ENCODE peak calls at places on chromosome 5, in six cellular contexts. H is hypothalamus; U is PC-9; C is coronary artery; Z is aorta; K is central memory CD4-positive, alpha-beta T cell. V is an unnamed sample.

GRCh38 chr5:58940446-58940845 is 357.6 kb downstream of the RAB3C start:
- DNase-seq in Z (no peak), H (no peak), K (no peak), C (no peak), U (no peak), V (no peak)

GRCh38 chr5:173327948-173328895 is at the start of gene STC2:
- DNase-seq in U (peak; percentile 96), K (no peak), Z (peak; percentile 80), C (no peak), H (peak; percentile 22), V (peak; percentile 95)

GRCh38 chr5:131221888-131222287 is 42.0 kb upstream of the CDC42SE2 start:
- DNase-seq in C (no peak), U (no peak), H (no peak), K (no peak), Z (no peak), V (peak; percentile 64)

GRCh38 chr5:65172486-65173129 is 309.1 kb downstream of the ADAMTS6 start:
- DNase-seq in U (no peak), C (no peak), Z (no peak), K (no peak), H (no peak), V (peak; percentile 72)

GRCh38 chr5:92923885-92924284 is 657.1 kb downstream of the NR2F1-AS1 start:
- DNase-seq in K (no peak), C (no peak), Z (no peak), U (no peak), H (no peak), V (no peak)

GRCh38 chr5:80408475-80408875 is 611 bp downstream of the ZFYVE16 start:
- DNase-seq in K (no peak), C (no peak), H (peak; percentile 62), U (peak; percentile 72), Z (peak; percentile 89), V (peak; percentile 76)

GRCh38 chr5:53333160-53333559 is 147.3 kb upstream of the FST start:
- DNase-seq in K (no peak), Z (no peak), U (no peak), C (no peak), H (no peak), V (peak; percentile 62)

GRCh38 chr5:120624021-120624563 is 160.0 kb downstream of the PRR16 start:
- DNase-seq in C (no peak), Z (no peak), U (no peak), H (no peak), K (no peak), V (peak; percentile 71)

GRCh38 chr5:132365213-132365612 is 4.3 kb upstream of the SLC22A5 start:
- DNase-seq in U (peak; percentile 76), Z (no peak), K (no peak), C (no peak), H (no peak), V (peak; percentile 88)

GRCh38 chr5:175712681-175713085 is 54.8 kb downstream of the HRH2 start:
- DNase-seq in H (no peak), C (no peak), U (no peak), Z (peak; percentile 45), K (no peak), V (no peak)

GRCh38 chr5:98050583-98050982 is 722.9 kb upstream of the RGMB start:
- DNase-seq in K (no peak), U (peak; percentile 9), C (no peak), H (no peak), Z (no peak), V (peak; percentile 85)

GRCh38 chr5:135041145-135041587 is 7.1 kb upstream of the PITX1 start:
- DNase-seq in C (no peak), H (no peak), U (no peak), K (no peak), Z (no peak), V (no peak)

GRCh38 chr5:74017786-74018211 is 391.8 kb downstream of the ARHGEF28 start:
- DNase-seq in K (no peak), U (peak; percentile 51), C (no peak), Z (no peak), H (peak; percentile 3), V (peak; percentile 94)

GRCh38 chr5:103546858-103547257 is 15.7 kb downstream of the NUDT12 start:
- DNase-seq in K (no peak), C (no peak), H (no peak), Z (no peak), U (no peak), V (no peak)

GRCh38 chr5:176904276-176904675 is 5.1 kb upstream of the HK3 start:
- DNase-seq in Z (no peak), K (no peak), H (no peak), C (no peak), U (no peak), V (no peak)

GRCh38 chr5:68652507-68652906 is 437.0 kb downstream of the PIK3R1 start:
- DNase-seq in C (no peak), H (no peak), U (no peak), Z (no peak), K (no peak), V (no peak)

GRCh38 chr5:66945389-66946349 is 250.9 kb downstream of the CD180 start:
- DNase-seq in U (no peak), C (no peak), Z (no peak), H (no peak), K (no peak), V (peak; percentile 39)

GRCh38 chr5:165055476-165055875 is 1550.1 kb downstream of the MAT2B start:
- DNase-seq in U (no peak), K (no peak), H (no peak), Z (no peak), C (no peak), V (no peak)

GRCh38 chr5:167945542-167946384 is 345.7 kb upstream of the WWC1 start:
- DNase-seq in K (no peak), C (no peak), Z (peak; percentile 75), H (no peak), U (peak; percentile 10), V (peak; percentile 92)

GRCh38 chr5:120368923-120369715 is 95.0 kb upstream of the PRR16 start:
- DNase-seq in H (no peak), Z (no peak), C (no peak), U (peak; percentile 73), K (no peak), V (no peak)

GRCh38 chr5:59069438-59070079 is 486.7 kb downstream of the RAB3C start:
- DNase-seq in H (no peak), K (no peak), Z (no peak), U (peak; percentile 23), C (no peak), V (peak; percentile 96)

GRCh38 chr5:72814864-72815263 is 1.6 kb upstream of the TNPO1 start:
- DNase-seq in K (no peak), C (no peak), Z (no peak), U (no peak), H (no peak), V (no peak)

GRCh38 chr5:101424530-101425175 is 521.6 kb upstream of the ST8SIA4 start:
- DNase-seq in H (no peak), U (no peak), C (no peak), Z (no peak), K (no peak), V (peak; percentile 62)

GRCh38 chr5:113190347-113190746 is 213.7 kb downstream of the DCP2 start:
- DNase-seq in K (no peak), C (no peak), H (no peak), Z (no peak), U (no peak), V (no peak)

GRCh38 chr5:161086456-161086855 is 234.4 kb upstream of the ATP10B start:
- DNase-seq in U (no peak), Z (no peak), C (no peak), H (no peak), K (no peak), V (peak; percentile 26)

GRCh38 chr5:143594913-143595818 is 191.7 kb upstream of the NR3C1 start:
- DNase-seq in K (no peak), Z (no peak), H (no peak), C (no peak), U (peak; percentile 46), V (peak; percentile 85)

GRCh38 chr5:57692582-57693487 is 210.2 kb upstream of the ACTBL2 start:
- DNase-seq in C (peak; percentile 85), Z (peak; percentile 89), K (no peak), U (peak; percentile 83), H (peak; percentile 37), V (peak; percentile 98)

GRCh38 chr5:170826117-170826516 is 35.7 kb upstream of the RANBP17 start:
- DNase-seq in U (no peak), Z (no peak), H (no peak), K (no peak), C (no peak), V (no peak)

GRCh38 chr5:175797521-175798038 is 73.8 kb upstream of the CPLX2 start:
- DNase-seq in K (no peak), U (no peak), H (no peak), C (no peak), Z (no peak), V (no peak)

GRCh38 chr5:105506692-105507277 is 1944.2 kb upstream of the NUDT12 start:
- DNase-seq in H (no peak), Z (no peak), U (no peak), C (no peak), K (no peak), V (peak; percentile 32)

GRCh38 chr5:17163185-17163584 is 54.2 kb upstream of the BASP1 start:
- DNase-seq in Z (no peak), U (no peak), C (no peak), K (no peak), H (no peak), V (no peak)

GRCh38 chr5:685262-686171 is 7.6 kb downstream of the TPPP start:
- DNase-seq in Z (peak; percentile 62), C (peak; percentile 67), H (no peak), K (no peak), U (no peak), V (no peak)

GRCh38 chr5:173456751-173457171 is 128.5 kb upstream of the STC2 start:
- DNase-seq in C (no peak), Z (no peak), K (no peak), U (peak; percentile 43), H (no peak), V (peak; percentile 98)

GRCh38 chr5:179606071-179606909 is 17.2 kb downstream of the HNRNPH1 start:
- DNase-seq in Z (no peak), C (no peak), H (no peak), K (no peak), U (no peak), V (no peak)

GRCh38 chr5:176355400-176356178 is 6.0 kb downstream of the KIAA1191 start:
- DNase-seq in H (no peak), C (no peak), U (no peak), K (no peak), Z (no peak), V (no peak)

GRCh38 chr5:135553688-135554462 is 18.1 kb upstream of the NEUROG1 start:
- DNase-seq in K (no peak), Z (no peak), H (peak; percentile 28), C (no peak), U (peak; percentile 16), V (peak; percentile 61)

GRCh38 chr5:178839319-178839704 is 20.4 kb upstream of the ZNF354B start:
- DNase-seq in C (no peak), H (peak; percentile 10), K (peak; percentile 10), U (peak; percentile 68), Z (peak; percentile 84), V (peak; percentile 8)